ENCODE peak calls at places on chromosomes 2 and 18, in seven cellular contexts. One of them, this sample, is unnamed.

GRCh38 chr2:239433777-239434396 is 33.1 kb upstream of the HDAC4 start:
- DNase-seq in AG10803: peak
- DNase-seq in endodermal cell: no peak
- DNase-seq in Peyer's patch: no peak
- DNase-seq in endothelial cell: no peak
- DNase-seq in hepatocyte: no peak
- DNase-seq in pancreas: no peak
- DNase-seq in this sample: no peak

GRCh38 chr2:112343827-112344585 is 68.6 kb downstream of the ZC3H6 start:
- DNase-seq in hepatocyte: no peak
- DNase-seq in pancreas: no peak
- DNase-seq in AG10803: peak
- DNase-seq in endodermal cell: no peak
- DNase-seq in endothelial cell: no peak
- DNase-seq in Peyer's patch: no peak
- DNase-seq in this sample: peak

GRCh38 chr2:151860613-151861146 is 32.5 kb upstream of the ARL5A start:
- DNase-seq in endothelial cell: no peak
- DNase-seq in hepatocyte: no peak
- DNase-seq in Peyer's patch: no peak
- DNase-seq in pancreas: no peak
- DNase-seq in AG10803: peak
- DNase-seq in endodermal cell: no peak
- DNase-seq in this sample: no peak

GRCh38 chr18:5440297-5440696 is 103.5 kb downstream of the EPB41L3 start:
- DNase-seq in pancreas: no peak
- DNase-seq in endothelial cell: no peak
- DNase-seq in endodermal cell: no peak
- DNase-seq in AG10803: peak
- DNase-seq in Peyer's patch: no peak
- DNase-seq in hepatocyte: no peak
- DNase-seq in this sample: no peak

GRCh38 chr2:38146917-38147307 is 71.0 kb upstream of the CYP1B1 start:
- DNase-seq in endothelial cell: no peak
- DNase-seq in Peyer's patch: no peak
- DNase-seq in hepatocyte: peak
- DNase-seq in AG10803: peak
- DNase-seq in pancreas: no peak
- DNase-seq in endodermal cell: peak
- DNase-seq in this sample: peak

GRCh38 chr2:213125646-213126347 is 25.6 kb downstream of the IKZF2 start:
- DNase-seq in AG10803: no peak
- DNase-seq in endodermal cell: no peak
- DNase-seq in pancreas: no peak
- DNase-seq in endothelial cell: no peak
- DNase-seq in Peyer's patch: no peak
- DNase-seq in hepatocyte: no peak
- DNase-seq in this sample: no peak

GRCh38 chr2:160664603-160665145 is 171.1 kb upstream of the RBMS1 start:
- DNase-seq in endothelial cell: no peak
- DNase-seq in Peyer's patch: no peak
- DNase-seq in hepatocyte: no peak
- DNase-seq in AG10803: no peak
- DNase-seq in endodermal cell: no peak
- DNase-seq in pancreas: no peak
- DNase-seq in this sample: no peak

GRCh38 chr2:239130786-239131325 is 270.0 kb downstream of the HDAC4 start:
- DNase-seq in pancreas: no peak
- DNase-seq in AG10803: no peak
- DNase-seq in Peyer's patch: no peak
- DNase-seq in endodermal cell: no peak
- DNase-seq in hepatocyte: no peak
- DNase-seq in endothelial cell: no peak
- DNase-seq in this sample: no peak

GRCh38 chr2:174335605-174336402 is 1.1 kb downstream of the SP9 start:
- DNase-seq in pancreas: no peak
- DNase-seq in hepatocyte: peak
- DNase-seq in endodermal cell: peak
- DNase-seq in AG10803: peak
- DNase-seq in endothelial cell: peak
- DNase-seq in Peyer's patch: no peak
- DNase-seq in this sample: no peak

GRCh38 chr2:208948073-208948472 is 475.8 kb upstream of the MAP2 start:
- DNase-seq in hepatocyte: no peak
- DNase-seq in pancreas: no peak
- DNase-seq in AG10803: no peak
- DNase-seq in Peyer's patch: no peak
- DNase-seq in endothelial cell: no peak
- DNase-seq in endodermal cell: no peak
- DNase-seq in this sample: no peak

GRCh38 chr2:185477452-185477851 is 261.2 kb upstream of the FSIP2 start:
- DNase-seq in Peyer's patch: no peak
- DNase-seq in hepatocyte: no peak
- DNase-seq in endothelial cell: no peak
- DNase-seq in AG10803: no peak
- DNase-seq in pancreas: no peak
- DNase-seq in endodermal cell: no peak
- DNase-seq in this sample: no peak

GRCh38 chr2:175769200-175769599 is 232.9 kb downstream of the LNPK start:
- DNase-seq in pancreas: no peak
- DNase-seq in endothelial cell: no peak
- DNase-seq in Peyer's patch: no peak
- DNase-seq in endodermal cell: no peak
- DNase-seq in hepatocyte: no peak
- DNase-seq in AG10803: no peak
- DNase-seq in this sample: no peak

GRCh38 chr2:168293766-168294165 is 46.4 kb upstream of the STK39 start:
- DNase-seq in hepatocyte: no peak
- DNase-seq in pancreas: no peak
- DNase-seq in AG10803: peak
- DNase-seq in Peyer's patch: no peak
- DNase-seq in endothelial cell: no peak
- DNase-seq in endodermal cell: no peak
- DNase-seq in this sample: no peak

GRCh38 chr2:65762068-65762467 is 329.7 kb upstream of the SPRED2 start:
- DNase-seq in endothelial cell: no peak
- DNase-seq in hepatocyte: no peak
- DNase-seq in AG10803: no peak
- DNase-seq in pancreas: no peak
- DNase-seq in endodermal cell: no peak
- DNase-seq in Peyer's patch: no peak
- DNase-seq in this sample: no peak

GRCh38 chr18:50704541-50704940 is 115.3 kb downstream of the MRO start:
- DNase-seq in endothelial cell: no peak
- DNase-seq in endodermal cell: no peak
- DNase-seq in hepatocyte: no peak
- DNase-seq in pancreas: no peak
- DNase-seq in Peyer's patch: no peak
- DNase-seq in AG10803: no peak
- DNase-seq in this sample: no peak

GRCh38 chr2:148745151-148745851 is 100.8 kb downstream of the EPC2 start:
- DNase-seq in hepatocyte: no peak
- DNase-seq in Peyer's patch: no peak
- DNase-seq in pancreas: no peak
- DNase-seq in AG10803: no peak
- DNase-seq in endothelial cell: no peak
- DNase-seq in endodermal cell: no peak
- DNase-seq in this sample: no peak

GRCh38 chr2:182650704-182651103 is 65.4 kb upstream of the DNAJC10 start:
- DNase-seq in endodermal cell: no peak
- DNase-seq in endothelial cell: no peak
- DNase-seq in Peyer's patch: no peak
- DNase-seq in hepatocyte: peak
- DNase-seq in pancreas: no peak
- DNase-seq in AG10803: peak
- DNase-seq in this sample: no peak

GRCh38 chr18:23964282-23965238 is 50.0 kb upstream of the TTC39C start:
- DNase-seq in pancreas: no peak
- DNase-seq in AG10803: no peak
- DNase-seq in Peyer's patch: peak
- DNase-seq in endothelial cell: no peak
- DNase-seq in endodermal cell: no peak
- DNase-seq in hepatocyte: peak
- DNase-seq in this sample: peak

GRCh38 chr2:12704378-12704777 is 12.4 kb upstream of the TRIB2 start:
- DNase-seq in endodermal cell: no peak
- DNase-seq in endothelial cell: no peak
- DNase-seq in AG10803: peak
- DNase-seq in Peyer's patch: no peak
- DNase-seq in hepatocyte: no peak
- DNase-seq in pancreas: no peak
- DNase-seq in this sample: no peak

GRCh38 chr2:181573140-181573736 is 83.7 kb downstream of the CERKL start:
- DNase-seq in AG10803: peak
- DNase-seq in hepatocyte: peak
- DNase-seq in endodermal cell: no peak
- DNase-seq in endothelial cell: peak
- DNase-seq in pancreas: no peak
- DNase-seq in Peyer's patch: no peak
- DNase-seq in this sample: no peak

GRCh38 chr18:41320090-41320489 is 634.9 kb upstream of the PIK3C3 start:
- DNase-seq in AG10803: no peak
- DNase-seq in endothelial cell: no peak
- DNase-seq in pancreas: no peak
- DNase-seq in endodermal cell: no peak
- DNase-seq in hepatocyte: peak
- DNase-seq in Peyer's patch: no peak
- DNase-seq in this sample: no peak

GRCh38 chr2:19902272-19902730 is 518 bp upstream of the TTC32 start:
- DNase-seq in hepatocyte: no peak
- DNase-seq in endodermal cell: no peak
- DNase-seq in endothelial cell: no peak
- DNase-seq in AG10803: no peak
- DNase-seq in pancreas: no peak
- DNase-seq in Peyer's patch: no peak
- DNase-seq in this sample: no peak

GRCh38 chr2:18362696-18363095 is 197.8 kb downstream of the RDH14 start:
- DNase-seq in AG10803: peak
- DNase-seq in endodermal cell: no peak
- DNase-seq in pancreas: no peak
- DNase-seq in endothelial cell: no peak
- DNase-seq in Peyer's patch: no peak
- DNase-seq in hepatocyte: no peak
- DNase-seq in this sample: no peak

GRCh38 chr2:79162801-79163200 is 3.2 kb upstream of the REG3A start:
- DNase-seq in AG10803: no peak
- DNase-seq in Peyer's patch: no peak
- DNase-seq in endothelial cell: no peak
- DNase-seq in pancreas: no peak
- DNase-seq in endodermal cell: no peak
- DNase-seq in hepatocyte: no peak
- DNase-seq in this sample: no peak

GRCh38 chr2:202158796-202159195 is 79.6 kb downstream of the SUMO1 start:
- DNase-seq in endodermal cell: no peak
- DNase-seq in Peyer's patch: no peak
- DNase-seq in AG10803: peak
- DNase-seq in pancreas: no peak
- DNase-seq in hepatocyte: no peak
- DNase-seq in endothelial cell: no peak
- DNase-seq in this sample: no peak

GRCh38 chr18:5029622-5030021 is 167.4 kb downstream of the AKAIN1 start:
- DNase-seq in Peyer's patch: no peak
- DNase-seq in endodermal cell: no peak
- DNase-seq in endothelial cell: no peak
- DNase-seq in pancreas: no peak
- DNase-seq in AG10803: no peak
- DNase-seq in hepatocyte: no peak
- DNase-seq in this sample: no peak

DNA sequence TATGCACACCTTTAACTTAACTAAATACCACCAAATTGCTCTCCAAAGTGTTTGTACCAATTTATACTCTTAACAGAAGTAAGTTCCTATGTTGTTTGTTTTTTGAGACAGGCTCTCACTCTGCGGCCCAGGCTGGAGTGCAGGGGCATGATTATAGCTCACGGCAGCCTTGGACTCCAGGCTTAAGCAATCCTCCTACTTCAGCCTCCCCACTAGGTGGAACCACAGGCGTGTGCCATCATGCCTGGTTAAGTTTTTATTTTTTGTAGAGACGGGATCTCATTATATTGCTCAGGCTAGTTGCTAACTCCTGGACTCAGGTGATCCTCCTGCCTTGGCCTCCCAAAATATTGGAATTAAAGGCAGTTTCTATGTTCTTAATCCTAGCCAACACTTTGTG is 13.1 kb upstream of the NAB1 start:
- DNase-seq in AG10803: no peak
- DNase-seq in Peyer's patch: no peak
- DNase-seq in endodermal cell: no peak
- DNase-seq in hepatocyte: no peak
- DNase-seq in endothelial cell: no peak
- DNase-seq in pancreas: no peak
- DNase-seq in this sample: no peak
- TF ChIP-seq CTCF in AG10803: no peak
- TF ChIP-seq CTCF in Peyer's patch: no peak
- TF ChIP-seq CTCF in endodermal cell: peak
- TF ChIP-seq CTCF in hepatocyte: no peak
- TF ChIP-seq CTCF in endothelial cell: no peak
- TF ChIP-seq CTCF in pancreas: no peak
- TF ChIP-seq CTCF in this sample: peak

GRCh38 chr2:237735762-237736161 is 62.8 kb upstream of the RBM44 start:
- DNase-seq in hepatocyte: no peak
- DNase-seq in endothelial cell: no peak
- DNase-seq in endodermal cell: no peak
- DNase-seq in AG10803: no peak
- DNase-seq in pancreas: no peak
- DNase-seq in Peyer's patch: no peak
- DNase-seq in this sample: no peak
- TF ChIP-seq CTCF in hepatocyte: peak
- TF ChIP-seq CTCF in endothelial cell: no peak
- TF ChIP-seq CTCF in endodermal cell: peak
- TF ChIP-seq CTCF in AG10803: no peak
- TF ChIP-seq CTCF in pancreas: no peak
- TF ChIP-seq CTCF in Peyer's patch: no peak
- TF ChIP-seq CTCF in this sample: no peak

GRCh38 chr2:179304424-179304823 is 39.8 kb upstream of the SESTD1 start:
- DNase-seq in Peyer's patch: no peak
- DNase-seq in endodermal cell: no peak
- DNase-seq in hepatocyte: no peak
- DNase-seq in pancreas: no peak
- DNase-seq in AG10803: no peak
- DNase-seq in endothelial cell: no peak
- DNase-seq in this sample: no peak
- TF ChIP-seq CTCF in Peyer's patch: no peak
- TF ChIP-seq CTCF in endodermal cell: no peak
- TF ChIP-seq CTCF in hepatocyte: no peak
- TF ChIP-seq CTCF in pancreas: no peak
- TF ChIP-seq CTCF in AG10803: no peak
- TF ChIP-seq CTCF in endothelial cell: no peak
- TF ChIP-seq CTCF in this sample: no peak

GRCh38 chr2:675982-676646 is 1.1 kb downstream of the TMEM18 start:
- DNase-seq in hepatocyte: peak
- DNase-seq in pancreas: peak
- DNase-seq in endothelial cell: peak
- DNase-seq in AG10803: peak
- DNase-seq in Peyer's patch: peak
- DNase-seq in endodermal cell: peak
- DNase-seq in this sample: no peak
- TF ChIP-seq CTCF in hepatocyte: peak
- TF ChIP-seq CTCF in pancreas: no peak
- TF ChIP-seq CTCF in endothelial cell: no peak
- TF ChIP-seq CTCF in AG10803: peak
- TF ChIP-seq CTCF in Peyer's patch: peak
- TF ChIP-seq CTCF in endodermal cell: peak
- TF ChIP-seq CTCF in this sample: peak

GRCh38 chr2:46769809-46770208 is 145.8 kb downstream of the MCFD2 start:
- DNase-seq in AG10803: no peak
- DNase-seq in pancreas: no peak
- DNase-seq in Peyer's patch: no peak
- DNase-seq in endothelial cell: no peak
- DNase-seq in hepatocyte: no peak
- DNase-seq in endodermal cell: no peak
- DNase-seq in this sample: no peak
- TF ChIP-seq CTCF in AG10803: peak
- TF ChIP-seq CTCF in pancreas: no peak
- TF ChIP-seq CTCF in Peyer's patch: peak
- TF ChIP-seq CTCF in endothelial cell: no peak
- TF ChIP-seq CTCF in hepatocyte: peak
- TF ChIP-seq CTCF in endodermal cell: peak
- TF ChIP-seq CTCF in this sample: peak